ENCODE peak calls at places on chromosomes 5 and 9, in seven cellular contexts. J is prostate gland, B is spleen, V is HCT116, R is transverse colon, L is stomach, F is endothelial cell of umbilical vein. A is an unnamed sample.

GRCh38 chr5:123785160-123786001 is 273.4 kb downstream of the CSNK1G3 start:
- DNase-seq in L (no peak), J (no peak), V (no peak), F (peak; percentile 54), B (no peak), R (peak; percentile 11), A (no peak)

GRCh38 chr5:15495026-15495425 is 5.0 kb upstream of the FBXL7 start:
- DNase-seq in R (no peak), J (no peak), L (no peak), V (no peak), B (no peak), F (no peak), A (no peak)

GRCh38 chr5:135376961-135377621 is 21.9 kb downstream of the MACROH2A1 start:
- DNase-seq in V (no peak), R (no peak), L (peak; percentile 43), F (peak; percentile 66), B (peak; percentile 65), J (no peak), A (no peak)

GRCh38 chr5:107294151-107294550 is 376.6 kb downstream of the EFNA5 start:
- DNase-seq in B (no peak), R (no peak), V (no peak), L (no peak), J (no peak), F (no peak), A (no peak)

GRCh38 chr5:56461584-56461983 is 228.5 kb upstream of the ANKRD55 start:
- DNase-seq in R (no peak), F (no peak), V (no peak), B (no peak), J (no peak), L (no peak), A (no peak)

GRCh38 chr9:116137010-116137409 is 16.6 kb upstream of the PAPPA start:
- DNase-seq in V (no peak), J (no peak), L (no peak), F (no peak), B (no peak), R (no peak), A (no peak)

GRCh38 chr9:24045150-24045549 is 219.1 kb upstream of the ELAVL2 start:
- DNase-seq in R (no peak), V (no peak), L (no peak), B (no peak), J (no peak), F (no peak), A (no peak)

GRCh38 chr9:75105019-75105540 is 16.8 kb downstream of the OSTF1 start:
- DNase-seq in L (no peak), F (no peak), R (no peak), V (no peak), J (no peak), B (no peak), A (no peak)

GRCh38 chr9:696332-697090 is 145.0 kb upstream of the DMRT1 start:
- DNase-seq in B (no peak), L (no peak), F (peak; percentile 77), R (no peak), V (no peak), J (peak; percentile 32), A (peak; percentile 88)

GRCh38 chr9:130872912-130873503 is 23.6 kb downstream of the QRFP start:
- DNase-seq in L (peak; percentile 89), B (peak; percentile 18), J (peak; percentile 68), R (peak; percentile 86), F (no peak), V (no peak), A (peak; percentile 85)

GRCh38 chr5:78648359-78649219 is at the start of gene LHFPL2:
- DNase-seq in B (peak; percentile 89), L (peak; percentile 77), R (peak; percentile 76), F (peak; percentile 77), J (peak; percentile 50), V (no peak), A (peak; percentile 88)

GRCh38 chr9:112174965-112175795 is at the start of gene SUSD1:
- DNase-seq in B (peak; percentile 90), L (peak; percentile 38), R (peak; percentile 51), V (no peak), F (peak; percentile 26), J (no peak), A (no peak)

GRCh38 chr5:173554989-173555705 is 61.3 kb downstream of the BOD1 start:
- DNase-seq in L (no peak), J (peak; percentile 36), F (no peak), R (no peak), B (no peak), V (no peak), A (peak; percentile 62)

GRCh38 chr5:124631874-124632550 is 114.4 kb downstream of the ZNF608 start:
- DNase-seq in V (no peak), B (no peak), F (no peak), L (no peak), J (no peak), R (no peak), A (no peak)

GRCh38 chr5:167970002-167970401 is 321.4 kb upstream of the WWC1 start:
- DNase-seq in L (no peak), J (no peak), R (no peak), B (no peak), V (no peak), F (no peak), A (no peak)

GRCh38 chr5:5318426-5319205 is 103.9 kb upstream of the ICE1 start:
- DNase-seq in R (no peak), L (no peak), B (no peak), F (no peak), V (no peak), J (no peak), A (no peak)

GRCh38 chr9:37382161-37382981 is 40.1 kb upstream of the GRHPR start:
- DNase-seq in L (no peak), B (no peak), F (no peak), J (no peak), V (no peak), R (no peak), A (no peak)

GRCh38 chr5:95870105-95870672 is 47.7 kb upstream of the GLRX start:
- DNase-seq in B (no peak), F (peak; percentile 87), R (no peak), V (no peak), J (no peak), L (no peak), A (no peak)

GRCh38 chr9:134485653-134486052 is 155.9 kb upstream of the COL5A1 start:
- DNase-seq in F (no peak), R (peak; percentile 3), B (peak; percentile 57), J (no peak), L (no peak), V (no peak), A (peak; percentile 24)

GRCh38 chr5:55304584-55304983 is 2.9 kb downstream of the DHX29 start:
- DNase-seq in L (no peak), F (no peak), V (no peak), B (no peak), R (no peak), J (no peak), A (no peak)
- TF ChIP-seq POLR2AphosphoS5 in L (no peak), F (no peak), V (no peak), B (no peak), R (no peak), J (no peak), A (no peak)

DNA sequence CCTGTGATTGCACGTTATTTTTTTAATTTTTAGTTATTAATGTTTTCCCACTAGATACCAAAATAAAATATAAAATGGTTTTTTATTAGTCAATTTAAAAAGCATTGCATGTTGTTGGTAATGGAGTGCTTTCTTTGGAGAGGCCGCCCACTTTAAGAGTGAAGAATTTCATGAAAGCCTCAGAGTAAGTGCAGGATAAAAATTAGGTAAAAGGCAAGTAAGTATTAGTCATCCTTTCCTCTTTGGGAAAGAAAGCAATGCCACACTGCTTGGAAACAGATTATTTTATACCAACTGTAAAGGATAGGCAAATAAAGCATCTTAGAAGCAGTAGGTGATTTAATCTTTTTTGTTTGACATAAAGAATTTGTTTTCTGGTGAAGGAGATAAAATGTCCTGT is 62.9 kb downstream of the HSD17B4 start:
- DNase-seq in L (no peak), R (no peak), J (no peak), V (no peak), F (peak; percentile 40), B (no peak), A (no peak)
- H3K36me3 ChIP-seq in L (peaks cover 11% of the 10 kb centered on the region), R (no peaks in the 10 kb centered on the region), J (no peaks in the 10 kb centered on the region), V (no peaks in the 10 kb centered on the region), F (no peaks in the 10 kb centered on the region), B (peaks cover 99% of the 10 kb centered on the region), A (peaks cover 25% of the 10 kb centered on the region)

DNA sequence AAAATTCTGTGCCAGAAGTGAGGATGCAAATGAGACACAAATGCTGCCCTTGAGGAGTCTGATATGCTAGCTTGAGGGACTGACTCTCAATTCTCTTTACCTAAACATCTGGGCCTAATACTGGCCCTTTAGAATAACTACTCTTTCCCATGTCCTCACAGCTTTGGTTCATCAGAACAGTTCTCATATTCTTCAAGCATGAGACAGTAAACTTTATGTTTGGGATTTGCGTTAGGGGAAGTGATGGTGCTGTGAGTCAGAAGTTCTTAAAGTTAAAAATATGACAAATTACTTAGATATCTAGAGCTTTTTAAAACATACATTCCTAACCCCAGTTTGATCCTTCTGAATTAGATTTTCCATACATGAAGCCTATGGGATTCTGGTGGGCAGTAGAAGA is 665.0 kb upstream of the RGMB start:
- DNase-seq in V (no peak), J (no peak), R (no peak), F (peak; percentile 81), L (no peak), B (no peak), A (no peak)
- H3K4me1 ChIP-seq in V (no peaks in the 10 kb centered on the region), J (no peaks in the 10 kb centered on the region), R (no peaks in the 10 kb centered on the region), F (peaks cover 40% of the 10 kb centered on the region), L (no peaks in the 10 kb centered on the region), B (no peaks in the 10 kb centered on the region), A (no peaks in the 10 kb centered on the region)

DNA sequence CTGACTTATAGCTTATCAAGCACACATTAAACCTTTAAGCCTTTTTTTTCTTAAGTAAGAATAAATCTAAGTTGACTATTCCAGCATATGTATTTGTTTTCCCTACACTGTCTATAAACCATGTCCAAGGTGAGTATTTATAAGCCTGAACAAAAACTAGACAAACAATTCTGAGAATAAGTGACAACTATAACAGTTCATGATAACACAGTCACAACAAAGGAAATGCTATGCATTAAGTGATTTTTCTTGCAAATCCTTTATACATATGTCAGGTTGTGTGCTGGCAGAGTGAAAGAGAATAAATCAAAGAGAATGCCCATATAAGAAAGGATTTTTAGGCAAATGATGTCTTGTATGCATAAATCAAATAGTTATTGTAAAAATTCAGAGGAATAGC is 408.8 kb upstream of the KIF2A start:
- DNase-seq in V (no peak), R (no peak), F (no peak), L (no peak), B (no peak), J (no peak), A (no peak)
- TF ChIP-seq POLR2AphosphoS5 in V (no peak), R (no peak), F (no peak), L (no peak), B (no peak), J (no peak), A (no peak)

GRCh38 chr5:1292846-1293415 is 1.9 kb downstream of the TERT start:
- DNase-seq in F (no peak), L (no peak), J (no peak), R (no peak), B (peak; percentile 70), V (no peak), A (peak; percentile 46)
- H3K36me3 ChIP-seq in F (no peaks in the 10 kb centered on the region), L (no peaks in the 10 kb centered on the region), J (no peaks in the 10 kb centered on the region), R (no peaks in the 10 kb centered on the region), B (no peaks in the 10 kb centered on the region), V (no peaks in the 10 kb centered on the region), A (no peaks in the 10 kb centered on the region)